ENCODE peak calls at places on chromosomes 1 and 21, in nine cellular contexts. One of them, this sample, is unnamed.

GRCh38 chr1:77832889-77833288 is 53.4 kb downstream of the MIGA1 start:
- DNase-seq in A549: no peak
- DNase-seq in B cell: no peak
- DNase-seq in lung: no peak
- DNase-seq in ovary: no peak
- DNase-seq in fibroblast of lung: peak; percentile 98
- DNase-seq in H9: no peak
- DNase-seq in mesothelial cell of epicardium: no peak
- DNase-seq in aorta: no peak
- DNase-seq in this sample: no peak

GRCh38 chr1:155938220-155938627 is 3.2 kb upstream of the RXFP4 start:
- DNase-seq in A549: peak; percentile 75
- DNase-seq in B cell: peak; percentile 58
- DNase-seq in lung: no peak
- DNase-seq in ovary: no peak
- DNase-seq in fibroblast of lung: peak; percentile 67
- DNase-seq in H9: no peak
- DNase-seq in mesothelial cell of epicardium: no peak
- DNase-seq in aorta: no peak
- DNase-seq in this sample: peak; percentile 90

GRCh38 chr1:19769211-19769932 is 30.3 kb downstream of the TMCO4 start:
- DNase-seq in A549: no peak
- DNase-seq in B cell: no peak
- DNase-seq in lung: no peak
- DNase-seq in ovary: no peak
- DNase-seq in fibroblast of lung: no peak
- DNase-seq in H9: peak; percentile 51
- DNase-seq in mesothelial cell of epicardium: no peak
- DNase-seq in aorta: no peak
- DNase-seq in this sample: no peak

GRCh38 chr1:169387383-169387782 is 19.4 kb downstream of the BLZF1 start:
- DNase-seq in A549: no peak
- DNase-seq in B cell: no peak
- DNase-seq in lung: no peak
- DNase-seq in ovary: no peak
- DNase-seq in fibroblast of lung: no peak
- DNase-seq in H9: no peak
- DNase-seq in mesothelial cell of epicardium: no peak
- DNase-seq in aorta: no peak
- DNase-seq in this sample: no peak

GRCh38 chr1:222912730-222913129 is 97.9 kb downstream of the DISP1 start:
- DNase-seq in A549: no peak
- DNase-seq in B cell: no peak
- DNase-seq in lung: no peak
- DNase-seq in ovary: no peak
- DNase-seq in fibroblast of lung: peak; percentile 85
- DNase-seq in H9: no peak
- DNase-seq in mesothelial cell of epicardium: no peak
- DNase-seq in aorta: no peak
- DNase-seq in this sample: no peak

GRCh38 chr1:30675761-30676160 is 47.6 kb downstream of the MATN1 start:
- DNase-seq in A549: no peak
- DNase-seq in B cell: no peak
- DNase-seq in lung: no peak
- DNase-seq in ovary: no peak
- DNase-seq in fibroblast of lung: peak; percentile 16
- DNase-seq in H9: no peak
- DNase-seq in mesothelial cell of epicardium: no peak
- DNase-seq in aorta: no peak
- DNase-seq in this sample: no peak

GRCh38 chr1:52658795-52659194 is 25.8 kb downstream of the SHISAL2A start:
- DNase-seq in A549: no peak
- DNase-seq in B cell: no peak
- DNase-seq in lung: no peak
- DNase-seq in ovary: no peak
- DNase-seq in fibroblast of lung: no peak
- DNase-seq in H9: no peak
- DNase-seq in mesothelial cell of epicardium: no peak
- DNase-seq in aorta: no peak
- DNase-seq in this sample: no peak

GRCh38 chr21:42991992-42992740 is 17.8 kb downstream of the PKNOX1 start:
- DNase-seq in A549: no peak
- DNase-seq in B cell: no peak
- DNase-seq in lung: peak; percentile 61
- DNase-seq in ovary: peak; percentile 75
- DNase-seq in fibroblast of lung: peak; percentile 93
- DNase-seq in H9: peak; percentile 35
- DNase-seq in mesothelial cell of epicardium: peak; percentile 74
- DNase-seq in aorta: peak; percentile 66
- DNase-seq in this sample: no peak

GRCh38 chr1:111219466-111220286 is 7.8 kb upstream of the CHI3L2 start:
- DNase-seq in A549: no peak
- DNase-seq in B cell: peak; percentile 63
- DNase-seq in lung: no peak
- DNase-seq in ovary: no peak
- DNase-seq in fibroblast of lung: no peak
- DNase-seq in H9: no peak
- DNase-seq in mesothelial cell of epicardium: no peak
- DNase-seq in aorta: no peak
- DNase-seq in this sample: no peak

GRCh38 chr1:236989290-236990051 is 14.8 kb downstream of the MT1HL1 start:
- DNase-seq in A549: no peak
- DNase-seq in B cell: no peak
- DNase-seq in lung: no peak
- DNase-seq in ovary: no peak
- DNase-seq in fibroblast of lung: no peak
- DNase-seq in H9: no peak
- DNase-seq in mesothelial cell of epicardium: no peak
- DNase-seq in aorta: no peak
- DNase-seq in this sample: no peak

GRCh38 chr1:3531928-3532327 is 77.5 kb downstream of the ARHGEF16 start:
- DNase-seq in A549: no peak
- DNase-seq in B cell: no peak
- DNase-seq in lung: no peak
- DNase-seq in ovary: no peak
- DNase-seq in fibroblast of lung: no peak
- DNase-seq in H9: no peak
- DNase-seq in mesothelial cell of epicardium: no peak
- DNase-seq in aorta: no peak
- DNase-seq in this sample: no peak

GRCh38 chr1:1165485-1165884 is 8.2 kb upstream of the TTLL10 start:
- DNase-seq in A549: no peak
- DNase-seq in B cell: no peak
- DNase-seq in lung: no peak
- DNase-seq in ovary: no peak
- DNase-seq in fibroblast of lung: no peak
- DNase-seq in H9: no peak
- DNase-seq in mesothelial cell of epicardium: no peak
- DNase-seq in aorta: no peak
- DNase-seq in this sample: no peak

GRCh38 chr1:27491748-27492700 is 2.1 kb upstream of the WASF2 start:
- DNase-seq in A549: no peak
- DNase-seq in B cell: no peak
- DNase-seq in lung: no peak
- DNase-seq in ovary: peak; percentile 56
- DNase-seq in fibroblast of lung: peak; percentile 40
- DNase-seq in H9: no peak
- DNase-seq in mesothelial cell of epicardium: no peak
- DNase-seq in aorta: peak; percentile 72
- DNase-seq in this sample: no peak

GRCh38 chr1:206036661-206037455 is 13.2 kb upstream of the CTSE start:
- DNase-seq in A549: no peak
- DNase-seq in B cell: no peak
- DNase-seq in lung: no peak
- DNase-seq in ovary: no peak
- DNase-seq in fibroblast of lung: no peak
- DNase-seq in H9: no peak
- DNase-seq in mesothelial cell of epicardium: no peak
- DNase-seq in aorta: no peak
- DNase-seq in this sample: no peak

GRCh38 chr1:64856564-64856963 is 109.8 kb downstream of the JAK1 start:
- DNase-seq in A549: no peak
- DNase-seq in B cell: no peak
- DNase-seq in lung: peak; percentile 39
- DNase-seq in ovary: no peak
- DNase-seq in fibroblast of lung: no peak
- DNase-seq in H9: no peak
- DNase-seq in mesothelial cell of epicardium: no peak
- DNase-seq in aorta: no peak
- DNase-seq in this sample: no peak

GRCh38 chr1:171220551-171221175 is 27.6 kb upstream of the FMO1 start:
- DNase-seq in A549: no peak
- DNase-seq in B cell: no peak
- DNase-seq in lung: no peak
- DNase-seq in ovary: peak; percentile 21
- DNase-seq in fibroblast of lung: peak; percentile 78
- DNase-seq in H9: peak; percentile 89
- DNase-seq in mesothelial cell of epicardium: peak; percentile 43
- DNase-seq in aorta: no peak
- DNase-seq in this sample: no peak

GRCh38 chr1:28885472-28885877 is 28.9 kb upstream of the EPB41 start:
- DNase-seq in A549: no peak
- DNase-seq in B cell: no peak
- DNase-seq in lung: no peak
- DNase-seq in ovary: no peak
- DNase-seq in fibroblast of lung: no peak
- DNase-seq in H9: peak; percentile 28
- DNase-seq in mesothelial cell of epicardium: no peak
- DNase-seq in aorta: no peak
- DNase-seq in this sample: no peak

GRCh38 chr1:176577651-176578197 is 114.7 kb downstream of the PAPPA2 start:
- DNase-seq in A549: no peak
- DNase-seq in B cell: no peak
- DNase-seq in lung: no peak
- DNase-seq in ovary: no peak
- DNase-seq in fibroblast of lung: no peak
- DNase-seq in H9: no peak
- DNase-seq in mesothelial cell of epicardium: no peak
- DNase-seq in aorta: no peak
- DNase-seq in this sample: no peak

GRCh38 chr1:17363771-17364170 is 8.2 kb upstream of the PADI6 start:
- DNase-seq in A549: no peak
- DNase-seq in B cell: no peak
- DNase-seq in lung: no peak
- DNase-seq in ovary: no peak
- DNase-seq in fibroblast of lung: no peak
- DNase-seq in H9: no peak
- DNase-seq in mesothelial cell of epicardium: no peak
- DNase-seq in aorta: no peak
- DNase-seq in this sample: no peak

GRCh38 chr1:36093226-36093625 is 4.5 kb downstream of the ADPRS start:
- DNase-seq in A549: no peak
- DNase-seq in B cell: no peak
- DNase-seq in lung: no peak
- DNase-seq in ovary: no peak
- DNase-seq in fibroblast of lung: no peak
- DNase-seq in H9: no peak
- DNase-seq in mesothelial cell of epicardium: no peak
- DNase-seq in aorta: no peak
- DNase-seq in this sample: no peak

GRCh38 chr1:151128800-151129199 is 17.6 kb downstream of the SEMA6C start:
- DNase-seq in A549: no peak
- DNase-seq in B cell: no peak
- DNase-seq in lung: no peak
- DNase-seq in ovary: no peak
- DNase-seq in fibroblast of lung: no peak
- DNase-seq in H9: no peak
- DNase-seq in mesothelial cell of epicardium: no peak
- DNase-seq in aorta: no peak
- DNase-seq in this sample: no peak

GRCh38 chr1:226135059-226135651 is 51.4 kb downstream of the ACBD3 start:
- DNase-seq in A549: no peak
- DNase-seq in B cell: no peak
- DNase-seq in lung: peak; percentile 68
- DNase-seq in ovary: no peak
- DNase-seq in fibroblast of lung: peak; percentile 52
- DNase-seq in H9: no peak
- DNase-seq in mesothelial cell of epicardium: no peak
- DNase-seq in aorta: no peak
- DNase-seq in this sample: no peak

GRCh38 chr1:13605159-13605558 is 21.5 kb downstream of the PDPN start:
- DNase-seq in A549: no peak
- DNase-seq in B cell: no peak
- DNase-seq in lung: no peak
- DNase-seq in ovary: no peak
- DNase-seq in fibroblast of lung: peak; percentile 90
- DNase-seq in H9: no peak
- DNase-seq in mesothelial cell of epicardium: no peak
- DNase-seq in aorta: no peak
- DNase-seq in this sample: no peak

GRCh38 chr1:99018313-99018712 is 13.7 kb upstream of the PLPPR5 start:
- DNase-seq in A549: no peak
- DNase-seq in B cell: no peak
- DNase-seq in lung: no peak
- DNase-seq in ovary: no peak
- DNase-seq in fibroblast of lung: no peak
- DNase-seq in H9: no peak
- DNase-seq in mesothelial cell of epicardium: no peak
- DNase-seq in aorta: no peak
- DNase-seq in this sample: no peak

GRCh38 chr1:93196591-93196990 is 16.1 kb downstream of the CCDC18 start:
- DNase-seq in A549: no peak
- DNase-seq in B cell: no peak
- DNase-seq in lung: no peak
- DNase-seq in ovary: no peak
- DNase-seq in fibroblast of lung: peak; percentile 41
- DNase-seq in H9: no peak
- DNase-seq in mesothelial cell of epicardium: no peak
- DNase-seq in aorta: no peak
- DNase-seq in this sample: no peak

GRCh38 chr1:39900662-39901485 is 843 bp downstream of the MYCL start:
- DNase-seq in A549: no peak
- DNase-seq in B cell: peak; percentile 50
- DNase-seq in lung: no peak
- DNase-seq in ovary: peak; percentile 23
- DNase-seq in fibroblast of lung: no peak
- DNase-seq in H9: peak; percentile 46
- DNase-seq in mesothelial cell of epicardium: peak; percentile 68
- DNase-seq in aorta: no peak
- DNase-seq in this sample: no peak

GRCh38 chr1:108747128-108747827 is 804 bp downstream of the STXBP3 start:
- DNase-seq in A549: peak; percentile 72
- DNase-seq in B cell: peak; percentile 11
- DNase-seq in lung: peak; percentile 82
- DNase-seq in ovary: peak; percentile 72
- DNase-seq in fibroblast of lung: peak; percentile 89
- DNase-seq in H9: peak; percentile 78
- DNase-seq in mesothelial cell of epicardium: peak; percentile 70
- DNase-seq in aorta: peak; percentile 88
- DNase-seq in this sample: peak; percentile 22

GRCh38 chr1:218361298-218362065 is 16.3 kb downstream of the TGFB2 start:
- DNase-seq in A549: no peak
- DNase-seq in B cell: no peak
- DNase-seq in lung: no peak
- DNase-seq in ovary: no peak
- DNase-seq in fibroblast of lung: peak; percentile 51
- DNase-seq in H9: no peak
- DNase-seq in mesothelial cell of epicardium: no peak
- DNase-seq in aorta: no peak
- DNase-seq in this sample: no peak